ENCODE peak calls at places on chromosome 15, in ten cellular contexts. T, J, D, L, Q, V, G, M, B and W are unnamed samples.

GRCh38 chr15:52466134-52466701 is 62.5 kb downstream of the MYO5A start:
- DNase-seq in T (no peak), J (peak), D (no peak), L (no peak), Q (no peak), V (peak), G (no peak), M (peak), B (peak), W (peak)

GRCh38 chr15:90463381-90463780 is 66.3 kb upstream of the CRTC3 start:
- DNase-seq in T (peak), J (no peak), D (no peak), L (peak), Q (no peak), V (no peak), G (no peak), M (no peak), B (no peak), W (no peak)

GRCh38 chr15:35170216-35170615 is 85.1 kb upstream of the NANOGP8 start:
- DNase-seq in T (peak), J (no peak), D (no peak), L (no peak), Q (no peak), V (no peak), G (no peak), M (no peak), B (no peak), W (no peak)

GRCh38 chr15:52394020-52394608 is 98.5 kb upstream of the MYO5C start:
- DNase-seq in T (peak), J (no peak), D (no peak), L (no peak), Q (no peak), V (no peak), G (no peak), M (no peak), B (no peak), W (no peak)

GRCh38 chr15:40274350-40275274 is 8.3 kb downstream of the ANKRD63 start:
- DNase-seq in T (peak), J (peak), D (peak), L (peak), Q (peak), V (peak), G (peak), M (peak), B (peak), W (peak)

GRCh38 chr15:89767411-89767915 is 8.7 kb upstream of the MESP2 start:
- DNase-seq in T (no peak), J (no peak), D (no peak), L (no peak), Q (no peak), V (no peak), G (no peak), M (no peak), B (no peak), W (no peak)

GRCh38 chr15:34610388-34610787 is 26.9 kb upstream of the GOLGA8B start:
- DNase-seq in T (peak), J (no peak), D (peak), L (peak), Q (no peak), V (no peak), G (no peak), M (no peak), B (no peak), W (no peak)

GRCh38 chr15:59687831-59688230 is 1.3 kb downstream of the BNIP2 start:
- DNase-seq in T (peak), J (no peak), D (peak), L (peak), Q (peak), V (no peak), G (no peak), M (no peak), B (peak), W (no peak)

GRCh38 chr15:48062476-48062875 is 58.3 kb upstream of the SLC24A5 start:
- DNase-seq in T (peak), J (no peak), D (no peak), L (no peak), Q (no peak), V (no peak), G (peak), M (no peak), B (no peak), W (no peak)

GRCh38 chr15:85770014-85770721 is 24.6 kb downstream of the KLHL25 start:
- DNase-seq in T (peak), J (no peak), D (no peak), L (no peak), Q (no peak), V (no peak), G (no peak), M (no peak), B (no peak), W (no peak)

GRCh38 chr15:47466357-47466756 is 250.9 kb upstream of the SEMA6D start:
- DNase-seq in T (peak), J (no peak), D (no peak), L (peak), Q (no peak), V (no peak), G (no peak), M (no peak), B (no peak), W (no peak)

GRCh38 chr15:84834969-84835368 is 17.8 kb downstream of the ALPK3 start:
- DNase-seq in T (no peak), J (no peak), D (no peak), L (no peak), Q (no peak), V (peak), G (no peak), M (no peak), B (no peak), W (no peak)